ENCODE peak calls at places on chromosome 3, in nine cellular contexts. X is heart left ventricle; J is foreskin keratinocyte; O is central memory CD4-positive, alpha-beta T cell; C is neural crest cell; H is mucosa of descending colon; F is body of pancreas; K is AG10803; S is activated CD4-positive, alpha-beta T cell treated with anti-CD3 and anti-CD28 coated beads for 1 hour. L is an unnamed sample.

GRCh38 chr3:183613366-183614293 is 21.8 kb upstream of the KLHL24 start:
- DNase-seq in X (no peak), J (no peak), O (no peak), C (no peak), H (no peak), F (no peak), K (peak), S (no peak), L (no peak)

GRCh38 chr3:72907851-72908620 is 20.2 kb downstream of the GXYLT2 start:
- DNase-seq in X (peak), J (no peak), O (no peak), C (no peak), H (no peak), F (no peak), K (peak), S (no peak), L (no peak)

GRCh38 chr3:76497636-76498035 is 542.3 kb upstream of the ROBO2 start:
- DNase-seq in X (no peak), J (peak), O (no peak), C (no peak), H (no peak), F (no peak), K (peak), S (no peak), L (no peak)

GRCh38 chr3:18189651-18190050 is 235.5 kb downstream of the SATB1 start:
- DNase-seq in X (no peak), J (no peak), O (no peak), C (no peak), H (no peak), F (no peak), K (peak), S (no peak), L (no peak)

GRCh38 chr3:1183320-1184048 is 90.7 kb downstream of the CNTN6 start:
- DNase-seq in X (no peak), J (peak), O (no peak), C (no peak), H (no peak), F (no peak), K (peak), S (no peak), L (no peak)

GRCh38 chr3:852033-852432 is 240.8 kb upstream of the CNTN6 start:
- DNase-seq in X (no peak), J (no peak), O (no peak), C (no peak), H (no peak), F (no peak), K (no peak), S (no peak), L (no peak)

GRCh38 chr3:43041517-43041916 is 62.4 kb downstream of the GASK1A start:
- DNase-seq in X (no peak), J (no peak), O (no peak), C (no peak), H (no peak), F (no peak), K (no peak), S (no peak), L (no peak)

GRCh38 chr3:30516238-30516637 is 90.2 kb upstream of the TGFBR2 start:
- DNase-seq in X (no peak), J (no peak), O (no peak), C (no peak), H (no peak), F (no peak), K (no peak), S (no peak), L (no peak)

GRCh38 chr3:156674911-156675743 is 737 bp downstream of the TIPARP start:
- DNase-seq in X (peak), J (no peak), O (peak), C (peak), H (peak), F (peak), K (no peak), S (peak), L (peak)

GRCh38 chr3:14154895-14155432 is 23.4 kb downstream of the XPC start:
- DNase-seq in X (no peak), J (no peak), O (no peak), C (no peak), H (no peak), F (no peak), K (no peak), S (no peak), L (no peak)

L was measured in activated T-helper 9 cell treated with anti-CD3 and anti-CD28 coated beads, Interleukin-2, amount 50 U/mL, for 16 hours.